ENCODE peak calls at places on chromosomes 4 and X, in four cellular contexts. One of them, this sample, is unnamed.

GRCh38 chrX:124651031-124651430 is 304.7 kb downstream of the SH2D1A start:
- DNase-seq in colonic mucosa: no peak
- DNase-seq in H9: no peak
- DNase-seq in IMR-90: no peak
- DNase-seq in this sample: no peak

GRCh38 chr4:150119492-150119891 is 41.2 kb downstream of the DCLK2 start:
- DNase-seq in colonic mucosa: no peak
- DNase-seq in H9: no peak
- DNase-seq in IMR-90: peak; percentile 57
- DNase-seq in this sample: no peak

GRCh38 chr4:151659631-151660030 is 101.2 kb downstream of the GATB start:
- DNase-seq in colonic mucosa: no peak
- DNase-seq in H9: no peak
- DNase-seq in IMR-90: no peak
- DNase-seq in this sample: no peak

GRCh38 chr4:110612631-110613269 is 10.1 kb downstream of the PITX2 start:
- DNase-seq in colonic mucosa: no peak
- DNase-seq in H9: no peak
- DNase-seq in IMR-90: no peak
- DNase-seq in this sample: no peak

GRCh38 chr4:95105112-95105511 is 347.4 kb downstream of the BMPR1B start:
- DNase-seq in colonic mucosa: no peak
- DNase-seq in H9: no peak
- DNase-seq in IMR-90: no peak
- DNase-seq in this sample: no peak

GRCh38 chrX:42289492-42290385 is 366.4 kb upstream of the CASK start:
- DNase-seq in colonic mucosa: no peak
- DNase-seq in H9: no peak
- DNase-seq in IMR-90: no peak
- DNase-seq in this sample: no peak

GRCh38 chr4:15714616-15715015 is 11.8 kb downstream of the BST1 start:
- DNase-seq in colonic mucosa: no peak
- DNase-seq in H9: no peak
- DNase-seq in IMR-90: peak; percentile 42
- DNase-seq in this sample: no peak

GRCh38 chr4:8376361-8377102 is 64.0 kb downstream of the ACOX3 start:
- DNase-seq in colonic mucosa: no peak
- DNase-seq in H9: no peak
- DNase-seq in IMR-90: no peak
- DNase-seq in this sample: peak; percentile 40

GRCh38 chrX:72683631-72684030 is 30.5 kb downstream of the PHKA1 start:
- DNase-seq in colonic mucosa: no peak
- DNase-seq in H9: no peak
- DNase-seq in IMR-90: no peak
- DNase-seq in this sample: no peak

GRCh38 chr4:76535603-76536380 is 100.8 kb downstream of the SHROOM3 start:
- DNase-seq in colonic mucosa: peak; percentile 33
- DNase-seq in H9: no peak
- DNase-seq in IMR-90: peak; percentile 43
- DNase-seq in this sample: no peak
- H3K9ac ChIP-seq in colonic mucosa: no peak overlapping the region
- H3K9ac ChIP-seq in H9: no peak overlapping the region
- H3K9ac ChIP-seq in IMR-90: no peak overlapping the region
- H3K9ac ChIP-seq in this sample: no peak overlapping the region

DNA sequence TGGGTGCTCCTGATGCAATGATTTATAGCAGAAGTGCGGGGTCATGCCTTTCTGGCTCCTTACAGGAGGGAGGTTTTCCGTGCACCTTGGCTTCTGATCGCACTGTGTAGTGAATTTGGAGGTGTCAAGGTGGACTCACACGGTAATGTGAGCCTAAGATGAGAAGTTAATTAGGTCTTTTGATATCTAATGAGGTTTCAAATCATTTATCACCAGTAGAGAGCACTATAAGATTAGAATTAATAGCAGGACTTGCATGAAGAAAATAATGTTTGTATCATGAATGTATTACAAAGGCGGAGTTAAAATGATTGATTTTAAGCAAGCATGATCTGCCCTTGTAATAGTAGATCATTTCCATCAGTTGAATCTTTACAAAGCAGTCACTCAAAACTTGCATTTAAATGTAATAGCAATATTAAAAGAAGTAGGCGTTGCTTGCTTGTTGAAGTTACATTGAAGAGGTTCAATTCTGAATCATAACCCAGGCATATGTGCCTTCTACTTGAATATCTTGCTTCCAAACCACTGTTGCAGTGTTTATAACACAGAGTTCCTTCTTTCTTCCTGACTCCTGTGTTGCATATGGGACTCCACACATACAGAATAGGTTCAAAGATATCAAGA is 152.1 kb downstream of the FMR1NB start:
- DNase-seq in colonic mucosa: no peak
- DNase-seq in H9: no peak
- DNase-seq in IMR-90: no peak
- DNase-seq in this sample: no peak
- TF ChIP-seq CTCF in colonic mucosa: no peak
- TF ChIP-seq CTCF in H9: peak; percentile 34
- TF ChIP-seq CTCF in IMR-90: no peak
- TF ChIP-seq CTCF in this sample: peak; percentile 17

GRCh38 chr4:37686373-37687174 is at the start of gene RELL1:
- DNase-seq in colonic mucosa: peak; percentile 100
- DNase-seq in H9: peak; percentile 100
- DNase-seq in IMR-90: peak; percentile 99
- DNase-seq in this sample: peak; percentile 100

GRCh38 chr4:37685726-37686372 is 327 bp downstream of the RELL1 start:
- DNase-seq in colonic mucosa: peak; percentile 53
- DNase-seq in H9: no peak
- DNase-seq in IMR-90: peak; percentile 22
- DNase-seq in this sample: no peak

GRCh38 chr4:37687175-37687525 is 974 bp upstream of the RELL1 start:
- DNase-seq in colonic mucosa: no peak
- DNase-seq in H9: no peak
- DNase-seq in IMR-90: no peak
- DNase-seq in this sample: no peak

GRCh38 chr4:37689353-37689752 is 3.2 kb upstream of the RELL1 start:
- DNase-seq in colonic mucosa: no peak
- DNase-seq in H9: no peak
- DNase-seq in IMR-90: no peak
- DNase-seq in this sample: no peak

GRCh38 chr4:37687666-37688065 is 1.5 kb upstream of the RELL1 start:
- DNase-seq in colonic mucosa: no peak
- DNase-seq in H9: no peak
- DNase-seq in IMR-90: no peak
- DNase-seq in this sample: no peak
- H3K9ac ChIP-seq in colonic mucosa: peak overlapping the region; percentile 14
- H3K9ac ChIP-seq in H9: no peak overlapping the region
- H3K9ac ChIP-seq in IMR-90: peak overlapping the region; percentile 56
- H3K9ac ChIP-seq in this sample: no peak overlapping the region

GRCh38 chrX:114071412-114071811 is 512.5 kb upstream of the HTR2C start:
- DNase-seq in colonic mucosa: no peak
- DNase-seq in H9: peak; percentile 56
- DNase-seq in IMR-90: no peak
- DNase-seq in this sample: no peak

GRCh38 chrX:114077773-114078172 is 506.1 kb upstream of the HTR2C start:
- DNase-seq in colonic mucosa: no peak
- DNase-seq in H9: no peak
- DNase-seq in IMR-90: no peak
- DNase-seq in this sample: no peak

GRCh38 chrX:114073926-114074325 is 510.0 kb upstream of the HTR2C start:
- DNase-seq in colonic mucosa: no peak
- DNase-seq in H9: no peak
- DNase-seq in IMR-90: no peak
- DNase-seq in this sample: no peak

GRCh38 chrX:114075073-114075673 is 508.7 kb upstream of the HTR2C start:
- DNase-seq in colonic mucosa: no peak
- DNase-seq in H9: no peak
- DNase-seq in IMR-90: no peak
- DNase-seq in this sample: no peak
- TF ChIP-seq CTCF in colonic mucosa: no peak
- TF ChIP-seq CTCF in H9: peak; percentile 79
- TF ChIP-seq CTCF in IMR-90: peak; percentile 40
- TF ChIP-seq CTCF in this sample: no peak

GRCh38 chr4:139732991-139733555 is 67.5 kb downstream of the MGST2 start:
- DNase-seq in colonic mucosa: no peak
- DNase-seq in H9: no peak
- DNase-seq in IMR-90: no peak
- DNase-seq in this sample: no peak
- H3K9ac ChIP-seq in colonic mucosa: no peak overlapping the region
- H3K9ac ChIP-seq in H9: no peak overlapping the region
- H3K9ac ChIP-seq in IMR-90: no peak overlapping the region
- H3K9ac ChIP-seq in this sample: no peak overlapping the region

GRCh38 chrX:70168238-70169188 is 8.8 kb upstream of the DGAT2L6 start:
- DNase-seq in colonic mucosa: no peak
- DNase-seq in H9: peak; percentile 48
- DNase-seq in IMR-90: peak; percentile 77
- DNase-seq in this sample: no peak
- TF ChIP-seq CTCF in colonic mucosa: no peak
- TF ChIP-seq CTCF in H9: no peak
- TF ChIP-seq CTCF in IMR-90: no peak
- TF ChIP-seq CTCF in this sample: no peak